ENCODE peak calls at places on chromosomes 3 and 15, in seven cellular contexts. Y, J, E, Z, U, X and O are unnamed samples.

GRCh38 chr3:177211503-177212277 is 14.4 kb upstream of the TBL1XR1 start:
- DNase-seq in Y (no peak), J (no peak), E (no peak), Z (no peak), U (no peak), X (no peak), O (no peak)

GRCh38 chr15:79240036-79240435 is 42.5 kb upstream of the ANKRD34C start:
- DNase-seq in Y (no peak), J (no peak), E (no peak), Z (no peak), U (no peak), X (no peak), O (no peak)

GRCh38 chr3:123586966-123587365 is 2.1 kb upstream of the HACD2 start:
- DNase-seq in Y (no peak), J (no peak), E (no peak), Z (no peak), U (no peak), X (no peak), O (peak; percentile 52)

GRCh38 chr15:40847225-40847961 is 3.5 kb downstream of the SPINT1 start:
- DNase-seq in Y (peak; percentile 89), J (peak; percentile 56), E (no peak), Z (peak; percentile 67), U (no peak), X (peak; percentile 63), O (no peak)

GRCh38 chr15:40420793-40421192 is 15.2 kb downstream of the IVD start:
- DNase-seq in Y (peak; percentile 86), J (no peak), E (peak; percentile 29), Z (no peak), U (peak; percentile 71), X (no peak), O (no peak)

GRCh38 chr15:100468265-100468664 is 60.5 kb downstream of the CERS3 start:
- DNase-seq in Y (no peak), J (peak; percentile 20), E (no peak), Z (peak; percentile 78), U (peak; percentile 33), X (no peak), O (no peak)

GRCh38 chr3:168847293-168847883 is 751.7 kb upstream of the GOLIM4 start:
- DNase-seq in Y (no peak), J (peak; percentile 8), E (no peak), Z (no peak), U (no peak), X (peak; percentile 47), O (peak; percentile 8)

GRCh38 chr15:63908986-63909385 is 75.2 kb upstream of the HERC1 start:
- DNase-seq in Y (no peak), J (peak; percentile 49), E (no peak), Z (no peak), U (no peak), X (no peak), O (no peak)

GRCh38 chr3:8662594-8662993 is 18.0 kb upstream of the SSUH2 start:
- DNase-seq in Y (no peak), J (peak; percentile 55), E (no peak), Z (no peak), U (no peak), X (no peak), O (no peak)
- H3K4me1 ChIP-seq in Y (peaks cover 8% of the 10 kb centered on the region), J (peaks cover 8% of the 10 kb centered on the region), E (peaks cover 41% of the 10 kb centered on the region), Z (peaks cover 4% of the 10 kb centered on the region), U (peaks cover 23% of the 10 kb centered on the region), X (peaks cover 8% of the 10 kb centered on the region), O (peaks cover 36% of the 10 kb centered on the region)

GRCh38 chr15:70449311-70450141 is 313.8 kb downstream of the UACA start:
- DNase-seq in Y (no peak), J (no peak), E (no peak), Z (no peak), U (no peak), X (no peak), O (no peak)

GRCh38 chr15:70450142-70450443 is 313.3 kb downstream of the UACA start:
- DNase-seq in Y (no peak), J (no peak), E (no peak), Z (no peak), U (no peak), X (no peak), O (no peak)

GRCh38 chr15:70447081-70447480 is 316.3 kb downstream of the UACA start:
- DNase-seq in Y (no peak), J (no peak), E (no peak), Z (peak; percentile 42), U (no peak), X (no peak), O (no peak)

GRCh38 chr15:70447927-70448698 is 315.2 kb downstream of the UACA start:
- DNase-seq in Y (peak; percentile 59), J (peak; percentile 55), E (no peak), Z (no peak), U (no peak), X (no peak), O (no peak)

DNA sequence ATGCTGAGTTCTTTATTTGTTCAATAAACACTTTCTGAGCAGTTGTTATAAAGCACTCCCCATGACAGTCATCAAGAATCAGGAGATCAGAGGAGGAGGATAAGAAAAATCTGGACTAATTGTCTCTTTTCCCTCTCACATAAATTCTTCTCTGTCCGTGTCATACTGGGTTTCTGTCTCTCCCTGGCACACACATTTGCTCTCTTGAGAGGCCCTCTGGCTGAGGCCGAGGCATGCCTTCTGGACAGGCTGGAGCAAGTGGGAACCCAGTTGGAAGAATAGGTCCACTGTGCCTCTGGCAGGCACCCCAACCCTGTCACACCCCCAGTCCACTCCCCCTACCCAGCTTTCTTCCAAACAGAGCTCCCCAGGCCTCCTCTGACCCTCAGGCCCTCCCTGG is 315.8 kb downstream of the UACA start:
- DNase-seq in Y (no peak), J (no peak), E (no peak), Z (peak; percentile 16), U (no peak), X (no peak), O (no peak)
- H3K4me3 ChIP-seq in Y (no peak overlapping the region), J (no peak overlapping the region), E (no peak overlapping the region), Z (no peak overlapping the region), U (no peak overlapping the region), X (no peak overlapping the region), O (no peak overlapping the region)

DNA sequence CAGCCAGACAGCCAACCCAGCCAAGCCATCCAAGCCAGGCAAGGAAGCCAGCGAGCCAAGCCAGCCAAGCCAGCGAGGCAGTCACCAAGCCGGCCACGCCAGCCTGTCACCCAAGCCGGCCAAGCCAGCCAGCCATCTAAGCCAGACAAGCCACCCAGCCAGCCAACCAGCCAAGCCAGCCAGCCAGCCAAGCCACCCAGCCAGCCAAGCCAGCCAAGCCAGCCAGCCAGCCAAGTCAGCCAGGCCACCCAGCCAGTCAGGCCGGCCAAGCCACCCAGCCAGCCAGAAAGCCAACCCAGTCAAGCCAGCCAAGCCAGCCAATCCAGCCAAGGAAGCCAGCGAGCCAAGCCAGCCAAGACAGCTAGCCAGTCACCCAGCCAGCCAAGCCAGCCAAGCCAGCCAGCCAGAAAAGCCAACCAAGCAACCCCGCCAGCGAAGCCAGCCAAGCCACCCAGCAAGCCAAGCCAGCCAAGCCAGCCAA is 201.2 kb downstream of the GOLGA6L6 start:
- DNase-seq in Y (peak; percentile 91), J (peak; percentile 49), E (no peak), Z (peak; percentile 98), U (peak; percentile 48), X (no peak), O (no peak)
- H3K9me3 ChIP-seq in Y (peaks cover 10% of the 10 kb centered on the region), J (peaks cover 5% of the 10 kb centered on the region), E (peaks cover 31% of the 10 kb centered on the region), Z (no peaks in the 10 kb centered on the region), U (peaks cover 6% of the 10 kb centered on the region), X (peaks cover 12% of the 10 kb centered on the region), O (peaks cover 13% of the 10 kb centered on the region)

GRCh38 chr3:66498718-66499611 is 1.9 kb downstream of the LRIG1 start:
- DNase-seq in Y (no peak), J (no peak), E (no peak), Z (no peak), U (peak; percentile 32), X (no peak), O (no peak)

GRCh38 chr3:66499881-66500574 is 794 bp downstream of the LRIG1 start:
- DNase-seq in Y (peak; percentile 63), J (peak; percentile 29), E (no peak), Z (peak; percentile 84), U (peak; percentile 54), X (peak; percentile 28), O (peak; percentile 48)

GRCh38 chr3:66496731-66497130 is 4.1 kb downstream of the LRIG1 start:
- DNase-seq in Y (no peak), J (no peak), E (no peak), Z (no peak), U (no peak), X (no peak), O (no peak)

GRCh38 chr3:66497288-66497972 is 3.4 kb downstream of the LRIG1 start:
- DNase-seq in Y (no peak), J (no peak), E (no peak), Z (no peak), U (no peak), X (no peak), O (no peak)

GRCh38 chr3:66497982-66498671 is 2.7 kb downstream of the LRIG1 start:
- DNase-seq in Y (no peak), J (no peak), E (no peak), Z (no peak), U (no peak), X (no peak), O (no peak)
- H3K4me1 ChIP-seq in Y (peaks cover 69% of the 10 kb centered on the region), J (no peaks in the 10 kb centered on the region), E (peaks cover 12% of the 10 kb centered on the region), Z (peaks cover 8% of the 10 kb centered on the region), U (peaks cover 13% of the 10 kb centered on the region), X (peaks cover 8% of the 10 kb centered on the region), O (peaks cover 25% of the 10 kb centered on the region)